ENCODE peak calls at places on chromosomes 13 and 19, in four cellular contexts. H is cardiac fibroblast, O is tibial nerve, X is hepatocyte. N is an unnamed sample.

GRCh38 chr13:91280806-91281205 is 66.7 kb upstream of the MIR17HG start:
- DNase-seq in H (no peak), X (no peak), O (no peak), N (no peak)

GRCh38 chr19:4227771-4228170 is 1.6 kb upstream of the EBI3 start:
- DNase-seq in H (no peak), X (no peak), O (no peak), N (no peak)

GRCh38 chr13:105220063-105220462 is 1315.4 kb downstream of the EFNB2 start:
- DNase-seq in H (no peak), O (no peak), X (no peak), N (no peak)

GRCh38 chr19:38216785-38217746 is 7.0 kb downstream of the DPF1 start:
- DNase-seq in O (no peak), X (no peak), H (no peak), N (peak)

GRCh38 chr13:70541451-70541850 is 433.2 kb upstream of the KLHL1 start:
- DNase-seq in H (no peak), X (no peak), O (no peak), N (no peak)

GRCh38 chr13:109610517-109610916 is 175.9 kb downstream of the IRS2 start:
- DNase-seq in X (peak), H (peak), O (no peak), N (peak)

GRCh38 chr13:73722120-73722519 is 412.1 kb downstream of the KLF12 start:
- DNase-seq in X (peak), O (no peak), H (peak), N (no peak)

GRCh38 chr13:98521461-98521860 is 55.4 kb downstream of the STK24 start:
- DNase-seq in H (no peak), X (no peak), O (no peak), N (no peak)

GRCh38 chr19:883661-884211 is 9.3 kb downstream of the MED16 start:
- DNase-seq in X (peak), H (no peak), O (no peak), N (no peak)

GRCh38 chr19:12180377-12180776 is 17.5 kb downstream of the ZNF136 start:
- DNase-seq in X (no peak), O (no peak), H (no peak), N (no peak)

GRCh38 chr19:40614595-40615411 is 13.6 kb downstream of the LTBP4 start:
- DNase-seq in O (peak), H (peak), X (peak), N (peak)

GRCh38 chr13:114145256-114145655 is 12.8 kb upstream of the RASA3 start:
- DNase-seq in O (no peak), X (no peak), H (no peak), N (peak)

GRCh38 chr19:3840804-3841203 is 28.0 kb downstream of the ZFR2 start:
- DNase-seq in H (no peak), X (no peak), O (no peak), N (no peak)

GRCh38 chr13:42272115-42272756 is at the start of gene AKAP11:
- DNase-seq in H (peak), X (peak), O (no peak), N (peak)

GRCh38 chr13:86608739-86609138 is 809.5 kb upstream of the SLITRK6 start:
- DNase-seq in X (no peak), O (no peak), H (no peak), N (no peak)

GRCh38 chr13:26377038-26377437 is 123.1 kb downstream of the CDK8 start:
- DNase-seq in X (peak), O (no peak), H (peak), N (no peak)

GRCh38 chr13:91709180-91709579 is 310.8 kb downstream of the GPC5 start:
- DNase-seq in O (no peak), H (no peak), X (no peak), N (no peak)

GRCh38 chr19:36972594-36972993 is 56.5 kb downstream of the ZNF568 start:
- DNase-seq in H (no peak), O (no peak), X (no peak), N (no peak)

GRCh38 chr13:110677731-110678545 is 28.0 kb downstream of the CARS2 start:
- DNase-seq in X (no peak), H (no peak), O (no peak), N (no peak)

GRCh38 chr19:17109962-17110598 is 34.5 kb downstream of the MYO9B start:
- DNase-seq in O (peak), H (no peak), X (no peak), N (peak)

GRCh38 chr19:24086974-24087595 is at the start of gene ZNF254:
- DNase-seq in H (peak), O (peak), X (peak), N (peak)

GRCh38 chr13:112445411-112446271 is 69.5 kb downstream of the SPACA7 start:
- DNase-seq in X (no peak), H (no peak), O (no peak), N (no peak)

GRCh38 chr19:33241091-33241529 is 15.5 kb upstream of the SLC7A10 start:
- DNase-seq in H (no peak), X (peak), O (no peak), N (no peak)

DNA sequence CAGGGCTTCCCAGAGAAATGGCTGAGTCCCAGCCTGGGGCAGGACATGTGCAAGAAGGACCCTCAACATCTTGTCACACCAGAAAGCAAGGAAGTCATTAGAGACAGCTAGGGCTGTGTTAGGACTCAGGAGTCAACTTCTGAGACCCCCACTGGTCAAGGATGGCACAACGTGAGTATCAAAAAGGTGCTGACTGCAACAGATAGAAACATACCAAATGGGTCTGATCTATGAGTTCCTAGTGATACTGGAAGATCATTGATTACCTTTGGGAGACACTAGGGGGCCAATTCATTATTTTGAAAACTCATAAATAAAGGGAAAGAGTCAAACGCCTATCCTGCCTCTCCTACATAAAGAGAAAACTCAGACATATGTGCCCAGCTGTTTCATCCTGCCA is 73.5 kb upstream of the GJB6 start:
- DNase-seq in O (no peak), H (no peak), X (no peak), N (no peak)
- TF ChIP-seq CTCF in O (no peak), H (no peak), X (no peak), N (no peak)

GRCh38 chr13:76884571-76885202 is 1.5 kb downstream of the KCTD12 start:
- DNase-seq in O (no peak), X (peak), H (peak), N (no peak)

GRCh38 chr13:76882431-76882830 is 3.8 kb downstream of the KCTD12 start:
- DNase-seq in X (no peak), H (peak), O (no peak), N (peak)

GRCh38 chr13:76886005-76886291 is 257 bp downstream of the KCTD12 start:
- DNase-seq in H (no peak), X (no peak), O (no peak), N (no peak)

GRCh38 chr13:76885203-76886004 is 801 bp downstream of the KCTD12 start:
- DNase-seq in X (peak), O (peak), H (peak), N (peak)

DNA sequence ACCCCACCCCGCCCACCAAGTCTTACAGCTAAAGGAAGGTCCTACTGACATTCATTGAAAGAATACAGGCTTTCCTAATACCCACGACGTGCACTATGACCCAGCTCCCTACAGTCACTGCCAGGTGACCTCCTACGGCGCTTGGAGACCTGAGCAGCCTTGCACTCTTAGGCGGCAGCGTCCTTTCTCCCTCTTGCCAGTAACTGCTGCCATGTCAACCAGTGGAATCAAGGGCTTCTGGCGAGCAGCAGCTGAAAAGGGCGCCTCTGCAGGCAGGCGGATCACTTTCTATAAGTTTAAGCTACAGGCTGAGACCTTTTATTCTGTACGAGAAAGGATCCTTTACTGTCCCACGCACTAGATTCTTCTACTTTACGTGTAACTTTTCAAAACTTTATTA is 2.0 kb downstream of the KCTD12 start:
- DNase-seq in X (peak), O (peak), H (peak), N (peak)
- TF ChIP-seq CTCF in X (peak), O (peak), H (peak), N (peak)

GRCh38 chr19:35479278-35479677 is 11.0 kb downstream of the KRTDAP start:
- DNase-seq in O (no peak), H (no peak), X (no peak), N (no peak)
- TF ChIP-seq CTCF in O (no peak), H (no peak), X (peak), N (no peak)

GRCh38 chr19:45254044-45254531 is 3.0 kb downstream of the MARK4 start:
- DNase-seq in O (no peak), X (no peak), H (no peak), N (no peak)
- TF ChIP-seq CTCF in O (no peak), X (no peak), H (peak), N (no peak)

GRCh38 chr19:51111606-51112005 is 3.4 kb upstream of the CTU1 start:
- DNase-seq in X (no peak), O (no peak), H (no peak), N (no peak)
- TF ChIP-seq CTCF in X (no peak), O (no peak), H (peak), N (no peak)